ENCODE peak calls at places on chromosomes 3 and 15, in four cellular contexts. R is IMR-90, X is endothelial cell of umbilical vein, B is K562. P is an unnamed sample.

GRCh38 chr15:31270767-31271166 is 55.9 kb upstream of the KLF13 start:
- DNase-seq in R (no peak), X (no peak), B (peak; percentile 48), P (no peak)

GRCh38 chr15:37035349-37035748 is 65.0 kb downstream of the MEIS2 start:
- DNase-seq in R (peak; percentile 66), X (no peak), B (no peak), P (no peak)

GRCh38 chr3:43632269-43632733 is 10.5 kb upstream of the ANO10 start:
- DNase-seq in R (peak; percentile 90), X (peak; percentile 77), B (peak; percentile 35), P (no peak)

GRCh38 chr3:14689247-14689980 is 14.5 kb downstream of the C3orf20 start:
- DNase-seq in R (no peak), X (no peak), B (peak; percentile 3), P (peak; percentile 52)

GRCh38 chr15:78822514-78822913 is 11.2 kb upstream of the ADAMTS7 start:
- DNase-seq in R (no peak), X (no peak), B (no peak), P (no peak)

GRCh38 chr15:73258271-73259108 is 110.3 kb downstream of the HCN4 start:
- DNase-seq in R (no peak), X (no peak), B (no peak), P (peak; percentile 26)

GRCh38 chr3:172153335-172153861 is 114.0 kb downstream of the FNDC3B start:
- DNase-seq in R (peak; percentile 99), X (peak; percentile 98), B (no peak), P (no peak)

GRCh38 chr15:92079047-92079446 is 225.5 kb downstream of the SLCO3A1 start:
- DNase-seq in R (no peak), X (no peak), B (peak; percentile 57), P (no peak)

GRCh38 chr15:28020644-28021043 is 78.5 kb downstream of the OCA2 start:
- DNase-seq in R (no peak), X (no peak), B (no peak), P (no peak)

GRCh38 chr15:29669823-29670222 is 152.4 kb downstream of the TJP1 start:
- DNase-seq in R (peak; percentile 34), X (no peak), B (no peak), P (no peak)

GRCh38 chr3:187454416-187454815 is 86.2 kb downstream of the RTP4 start:
- DNase-seq in R (no peak), X (no peak), B (no peak), P (no peak)

GRCh38 chr3:13414040-13414729 is 5.9 kb downstream of the NUP210 start:
- DNase-seq in R (no peak), X (no peak), B (no peak), P (peak; percentile 89)

GRCh38 chr3:15831927-15832326 is 34.1 kb upstream of the ANKRD28 start:
- DNase-seq in R (no peak), X (no peak), B (no peak), P (no peak)

GRCh38 chr15:41969851-41970431 is 2.4 kb downstream of the EHD4 start:
- DNase-seq in R (no peak), X (peak; percentile 41), B (no peak), P (peak; percentile 88)

GRCh38 chr3:49727154-49727923 is 3.6 kb upstream of the GMPPB start:
- DNase-seq in R (no peak), X (no peak), B (no peak), P (no peak)

GRCh38 chr15:85580914-85581313 is 200.5 kb downstream of the AKAP13 start:
- DNase-seq in R (no peak), X (no peak), B (no peak), P (no peak)

GRCh38 chr3:42823351-42823750 is 14.1 kb downstream of the ACKR2 start:
- DNase-seq in R (peak; percentile 11), X (no peak), B (no peak), P (no peak)

GRCh38 chr3:9715764-9716437 is 12.3 kb downstream of the CPNE9 start:
- DNase-seq in R (peak; percentile 90), X (peak; percentile 89), B (peak; percentile 82), P (no peak)

GRCh38 chr3:3907023-3907422 is 107.8 kb downstream of the LRRN1 start:
- DNase-seq in R (no peak), X (no peak), B (no peak), P (no peak)

GRCh38 chr3:106215047-106215446 is 346.2 kb upstream of the CBLB start:
- DNase-seq in R (peak; percentile 63), X (no peak), B (no peak), P (no peak)

GRCh38 chr3:70982274-70982673 is 601.3 kb downstream of the FOXP1 start:
- DNase-seq in R (no peak), X (no peak), B (no peak), P (no peak)

GRCh38 chr15:82680200-82681102 is 29.2 kb downstream of the AP3B2 start:
- DNase-seq in R (no peak), X (no peak), B (peak; percentile 98), P (no peak)

GRCh38 chr15:71800835-71801745 is 9.3 kb upstream of the NR2E3 start:
- DNase-seq in R (peak; percentile 89), X (peak; percentile 77), B (peak; percentile 52), P (no peak)

GRCh38 chr15:63940956-63941620 is 105.2 kb downstream of the DAPK2 start:
- DNase-seq in R (no peak), X (peak; percentile 26), B (no peak), P (no peak)

GRCh38 chr15:63941698-63942465 is 104.4 kb downstream of the DAPK2 start:
- DNase-seq in R (no peak), X (no peak), B (no peak), P (no peak)

GRCh38 chr15:63938486-63939061 is 104.8 kb upstream of the HERC1 start:
- DNase-seq in R (peak; percentile 33), X (peak; percentile 33), B (no peak), P (no peak)

GRCh38 chr15:63942486-63943365 is 103.6 kb downstream of the DAPK2 start:
- DNase-seq in R (no peak), X (no peak), B (no peak), P (peak; percentile 16)

GRCh38 chr15:63939531-63940130 is 105.9 kb upstream of the HERC1 start:
- DNase-seq in R (peak; percentile 75), X (peak; percentile 98), B (no peak), P (peak; percentile 15)
- TF ChIP-seq FOS in R (no peak), X (peak; percentile 76), B (no peak), P (no peak)

DNA sequence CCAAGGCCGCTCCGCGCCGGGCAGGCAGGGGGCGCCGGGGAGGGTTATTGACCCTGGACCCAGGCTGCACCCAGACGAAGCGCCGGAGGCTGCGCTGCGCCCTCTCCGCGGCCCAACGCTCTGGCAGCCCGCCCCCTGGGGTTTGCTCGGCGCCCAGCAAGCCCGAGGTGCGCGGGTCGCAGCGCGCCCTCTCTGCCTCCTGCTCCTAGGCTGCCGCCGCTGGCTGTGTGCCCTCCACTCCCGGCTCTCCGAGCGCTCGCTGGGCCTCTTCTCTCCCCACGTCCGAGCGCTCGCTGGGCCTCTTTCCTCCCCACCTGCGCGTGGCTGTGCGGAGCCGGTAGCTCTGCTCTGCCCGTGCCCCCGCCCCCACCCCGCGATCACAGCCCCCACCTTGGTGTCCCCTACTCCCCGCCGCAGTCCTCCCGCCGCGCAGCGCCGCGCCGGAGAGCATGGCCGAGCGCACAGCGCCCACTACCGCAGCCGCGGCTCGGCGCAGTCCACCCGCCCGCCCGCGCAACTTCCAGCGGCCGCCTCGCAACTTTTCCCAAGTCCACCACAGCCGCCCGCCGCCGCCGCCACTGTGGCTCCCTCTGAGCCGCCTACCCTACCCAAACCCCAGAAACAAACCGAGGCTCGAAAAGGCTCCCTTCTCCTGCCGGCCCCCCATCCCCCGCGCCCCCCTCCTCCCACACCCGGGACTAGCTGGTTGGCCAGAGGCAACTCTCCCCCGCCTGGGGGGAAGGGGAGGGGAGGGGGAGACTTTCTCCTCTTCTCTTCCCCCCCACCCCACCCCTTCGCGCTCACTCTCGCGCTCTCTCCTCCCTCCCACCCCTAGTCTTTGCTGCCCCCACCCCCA is 1.1 kb downstream of the MECOM start:
- DNase-seq in R (peak; percentile 57), X (peak; percentile 84), B (peak; percentile 76), P (no peak)
- TF ChIP-seq FOS in R (no peak), X (no peak), B (no peak), P (no peak)

DNA sequence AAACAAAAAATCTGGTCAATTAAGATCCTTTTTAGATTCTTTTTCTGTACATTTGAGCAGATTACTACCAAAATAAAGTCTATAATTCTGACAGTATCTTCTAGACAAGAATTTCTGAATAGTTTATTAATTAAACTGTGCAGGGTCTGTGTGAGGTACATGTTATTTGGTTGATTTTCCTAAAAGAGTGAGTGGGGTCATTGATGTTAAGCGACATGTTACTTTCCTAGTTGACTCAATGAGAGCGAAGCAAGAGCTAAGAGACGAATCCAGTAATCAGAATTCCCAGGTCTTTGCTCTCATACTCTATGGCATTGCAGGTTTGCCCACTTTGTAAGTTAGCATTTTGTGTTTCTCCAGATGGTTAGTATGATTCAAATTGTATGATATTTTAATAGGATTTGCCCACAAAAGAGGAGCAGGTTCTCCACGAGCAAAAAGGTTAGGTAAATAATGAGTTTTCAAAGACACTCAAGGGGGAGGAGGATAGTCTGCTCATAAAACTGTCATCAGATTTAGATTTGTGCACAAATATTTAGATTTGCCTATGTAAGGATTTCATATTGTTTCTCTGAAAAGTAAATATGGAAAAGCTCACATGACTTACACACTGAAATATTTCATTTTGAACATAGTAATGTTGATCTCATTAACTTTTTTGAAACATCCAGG is 217.2 kb upstream of the CGNL1 start:
- DNase-seq in R (no peak), X (peak; percentile 63), B (no peak), P (no peak)
- TF ChIP-seq FOS in R (no peak), X (no peak), B (no peak), P (no peak)

GRCh38 chr3:99647081-99647480 is 8.7 kb downstream of the COL8A1 start:
- DNase-seq in R (peak; percentile 56), X (no peak), B (no peak), P (no peak)

GRCh38 chr3:99644741-99645140 is 6.3 kb downstream of the COL8A1 start:
- DNase-seq in R (no peak), X (no peak), B (no peak), P (no peak)

GRCh38 chr3:99644017-99644416 is 5.6 kb downstream of the COL8A1 start:
- DNase-seq in R (no peak), X (no peak), B (no peak), P (no peak)

GRCh38 chr3:99646107-99646435 is 7.7 kb downstream of the COL8A1 start:
- DNase-seq in R (no peak), X (no peak), B (no peak), P (no peak)

GRCh38 chr3:99645277-99646106 is 7.1 kb downstream of the COL8A1 start:
- DNase-seq in R (peak; percentile 81), X (peak; percentile 76), B (peak; percentile 12), P (no peak)
- TF ChIP-seq FOS in R (no peak), X (no peak), B (no peak), P (no peak)

GRCh38 chr3:124451655-124452317 is 278.5 kb upstream of the UMPS start:
- DNase-seq in R (no peak), X (no peak), B (no peak), P (peak; percentile 13)

GRCh38 chr3:124453221-124453620 is 277.0 kb upstream of the UMPS start:
- DNase-seq in R (no peak), X (no peak), B (no peak), P (no peak)

GRCh38 chr3:124461838-124462632 is 268.2 kb upstream of the UMPS start:
- DNase-seq in R (no peak), X (no peak), B (no peak), P (no peak)

GRCh38 chr3:124459678-124460077 is 270.6 kb upstream of the UMPS start:
- DNase-seq in R (peak; percentile 52), X (no peak), B (no peak), P (no peak)

DNA sequence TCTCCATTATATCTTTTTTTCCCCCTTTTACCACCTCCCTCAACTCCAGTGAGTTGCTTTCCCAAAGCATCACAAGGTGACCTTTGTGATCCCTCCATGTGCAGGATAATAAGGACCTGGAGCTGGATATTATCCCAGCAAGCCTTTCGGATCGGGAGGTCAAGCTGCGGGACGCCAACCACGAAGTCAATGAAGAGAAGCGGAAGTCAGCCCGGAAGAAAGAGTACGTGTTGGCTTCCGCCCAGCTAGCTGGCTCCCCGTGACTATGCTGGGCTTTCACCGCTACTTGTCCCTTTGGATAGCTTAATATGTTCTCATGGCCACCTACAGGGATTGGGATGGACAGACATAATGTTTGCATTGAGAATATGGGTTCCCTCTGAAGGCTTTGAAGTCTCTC is 273.7 kb upstream of the UMPS start:
- DNase-seq in R (no peak), X (no peak), B (no peak), P (no peak)
- TF ChIP-seq FOS in R (no peak), X (no peak), B (no peak), P (no peak)